ENCODE peak calls at places on chromosomes 5 and 9, in five cellular contexts. Y, J, V, H and A are unnamed samples.

GRCh38 chr9:20815923-20816703 is 132.1 kb downstream of the FOCAD start:
- DNase-seq in Y (no peak), J (no peak), V (no peak), H (no peak), A (no peak)

GRCh38 chr9:34588671-34589370 is 703 bp downstream of the CNTFR start:
- DNase-seq in Y (no peak), J (no peak), V (peak; percentile 15), H (no peak), A (no peak)

GRCh38 chr9:34994429-34995287 is 5.1 kb downstream of the DNAJB5 start:
- DNase-seq in Y (peak; percentile 49), J (peak; percentile 57), V (peak; percentile 44), H (peak; percentile 62), A (peak; percentile 77)

GRCh38 chr5:51382759-51383493 is at the start of gene ISL1:
- DNase-seq in Y (peak; percentile 55), J (peak; percentile 86), V (peak; percentile 92), H (peak; percentile 57), A (peak; percentile 79)

GRCh38 chr5:55172051-55172899 is 702 bp downstream of the CDC20B start:
- DNase-seq in Y (peak; percentile 78), J (peak; percentile 85), V (peak; percentile 75), H (peak; percentile 87), A (peak; percentile 96)

GRCh38 chr5:132962429-132962928 is 955 bp downstream of the AFF4 start:
- DNase-seq in Y (peak; percentile 76), J (peak; percentile 81), V (peak; percentile 77), H (peak; percentile 80), A (peak; percentile 80)

GRCh38 chr5:68542207-68542606 is 326.7 kb downstream of the PIK3R1 start:
- DNase-seq in Y (peak; percentile 38), J (peak; percentile 38), V (peak; percentile 68), H (no peak), A (peak; percentile 77)

GRCh38 chr5:56569576-56569975 is 245.8 kb upstream of the MAP3K1 start:
- DNase-seq in Y (peak; percentile 63), J (peak; percentile 13), V (no peak), H (peak; percentile 84), A (peak; percentile 32)

GRCh38 chr9:117546894-117547293 is 132.0 kb upstream of the ASTN2 start:
- DNase-seq in Y (no peak), J (no peak), V (no peak), H (no peak), A (peak; percentile 20)

GRCh38 chr9:81724242-81724889 is 35.0 kb upstream of the TLE1 start:
- DNase-seq in Y (peak; percentile 5), J (peak; percentile 26), V (no peak), H (peak; percentile 3), A (no peak)

GRCh38 chr5:15510092-15510491 is 10.1 kb downstream of the FBXL7 start:
- DNase-seq in Y (peak; percentile 35), J (peak; percentile 71), V (no peak), H (peak; percentile 44), A (no peak)

GRCh38 chr5:119287547-119288073 is 68.2 kb upstream of the TNFAIP8 start:
- DNase-seq in Y (peak; percentile 32), J (peak; percentile 64), V (peak; percentile 74), H (no peak), A (peak; percentile 22)

GRCh38 chr5:121949885-121950284 is 11.9 kb upstream of the SRFBP1 start:
- DNase-seq in Y (peak; percentile 60), J (peak; percentile 74), V (peak; percentile 35), H (peak; percentile 71), A (peak; percentile 82)

GRCh38 chr5:8461543-8461942 is 592.6 kb downstream of the MTRR start:
- DNase-seq in Y (no peak), J (no peak), V (no peak), H (no peak), A (no peak)

GRCh38 chr5:78592735-78593386 is 55.7 kb downstream of the LHFPL2 start:
- DNase-seq in Y (no peak), J (peak; percentile 46), V (no peak), H (peak; percentile 38), A (no peak)

GRCh38 chr9:70205366-70206020 is 53.3 kb upstream of the SMC5 start:
- DNase-seq in Y (no peak), J (no peak), V (peak; percentile 75), H (no peak), A (no peak)

GRCh38 chr5:139566611-139567010 is 5.5 kb downstream of the UBE2D2 start:
- DNase-seq in Y (no peak), J (peak; percentile 37), V (no peak), H (peak; percentile 46), A (no peak)

GRCh38 chr5:34534237-34535108 is 121.7 kb upstream of the RAI14 start:
- DNase-seq in Y (peak; percentile 97), J (peak; percentile 95), V (peak; percentile 85), H (peak; percentile 91), A (no peak)

GRCh38 chr9:137156567-137157375 is 13.1 kb downstream of the LRRC26 start:
- DNase-seq in Y (peak; percentile 21), J (peak; percentile 41), V (no peak), H (peak; percentile 53), A (no peak)

GRCh38 chr5:160233215-160233614 is 3.9 kb downstream of the FABP6 start:
- DNase-seq in Y (peak; percentile 30), J (peak; percentile 26), V (peak; percentile 90), H (peak; percentile 6), A (peak; percentile 80)

GRCh38 chr9:93976973-93977372 is 21.8 kb upstream of the BARX1 start:
- DNase-seq in Y (no peak), J (no peak), V (peak; percentile 85), H (no peak), A (peak; percentile 18)

GRCh38 chr5:9265391-9266287 is 280.2 kb downstream of the SEMA5A start:
- DNase-seq in Y (peak; percentile 99), J (peak; percentile 69), V (peak; percentile 89), H (peak; percentile 71), A (peak; percentile 70)

GRCh38 chr9:10045598-10045997 is 567.2 kb downstream of the PTPRD start:
- DNase-seq in Y (peak; percentile 24), J (peak; percentile 48), V (peak; percentile 35), H (no peak), A (peak; percentile 22)

GRCh38 chr5:139565411-139566305 is 4.5 kb downstream of the UBE2D2 start:
- DNase-seq in Y (peak; percentile 34), J (peak; percentile 41), V (no peak), H (peak; percentile 55), A (no peak)

DNA sequence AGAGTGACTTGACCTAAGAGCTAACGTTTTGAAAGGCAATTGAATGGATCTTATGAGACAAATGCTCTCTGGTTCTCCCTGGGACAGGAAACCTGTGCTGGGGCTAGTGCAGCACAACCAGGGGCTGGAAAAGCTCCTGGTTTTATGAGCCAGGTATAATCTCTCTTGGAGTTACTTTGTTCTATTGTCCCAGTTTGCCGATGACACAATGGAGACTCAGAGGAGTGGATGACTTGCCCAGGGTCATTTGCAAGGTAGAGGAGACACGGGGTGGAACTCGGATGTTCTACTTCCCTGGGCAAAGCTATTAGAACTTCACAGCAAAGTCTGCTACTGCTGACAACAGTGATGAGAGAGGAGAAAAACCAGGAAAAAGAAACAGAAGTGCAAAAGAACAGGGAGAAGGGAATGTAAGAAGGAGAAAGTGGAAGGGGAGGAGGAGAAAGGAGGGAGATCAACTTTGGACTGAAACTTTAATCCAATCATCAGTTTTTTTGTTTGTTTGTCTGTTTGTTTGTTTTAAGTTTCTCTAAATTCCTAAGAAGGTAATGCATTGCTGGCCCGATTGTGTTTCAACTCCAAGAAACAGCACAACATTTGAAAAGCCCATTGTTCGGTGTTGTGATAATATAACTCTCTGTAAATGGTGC is 7.4 kb upstream of the GSN start:
- DNase-seq in Y (no peak), J (no peak), V (no peak), H (no peak), A (no peak)
- TF ChIP-seq CTCF in Y (no peak), J (no peak), V (no peak), H (no peak), A (no peak)

GRCh38 chr5:173735171-173735570 is 118.7 kb upstream of the BOD1 start:
- DNase-seq in Y (no peak), J (no peak), V (no peak), H (no peak), A (no peak)

GRCh38 chr5:173734716-173735115 is 118.3 kb upstream of the BOD1 start:
- DNase-seq in Y (no peak), J (no peak), V (no peak), H (no peak), A (no peak)

GRCh38 chr5:173735691-173736090 is 119.2 kb upstream of the BOD1 start:
- DNase-seq in Y (no peak), J (no peak), V (no peak), H (no peak), A (no peak)

GRCh38 chr5:173733831-173734491 is 117.5 kb upstream of the BOD1 start:
- DNase-seq in Y (no peak), J (no peak), V (no peak), H (no peak), A (no peak)

GRCh38 chr5:173733065-173733824 is 116.8 kb upstream of the BOD1 start:
- DNase-seq in Y (no peak), J (no peak), V (no peak), H (no peak), A (no peak)
- TF ChIP-seq CTCF in Y (no peak), J (no peak), V (no peak), H (no peak), A (no peak)

GRCh38 chr5:73422164-73422563 is 26.4 kb downstream of the FOXD1 start:
- DNase-seq in Y (no peak), J (no peak), V (no peak), H (no peak), A (no peak)
- TF ChIP-seq CTCF in Y (no peak), J (no peak), V (peak; percentile 35), H (no peak), A (no peak)

GRCh38 chr5:422323-423232 is 20.4 kb upstream of the EXOC3 start:
- DNase-seq in Y (no peak), J (no peak), V (no peak), H (no peak), A (no peak)
- TF ChIP-seq CTCF in Y (no peak), J (no peak), V (no peak), H (no peak), A (no peak)